ENCODE peak calls at places on chromosomes 2 and 18, in four cellular contexts. One of them, this sample, is unnamed.

GRCh38 chr2:222174450-222174849 is 124.3 kb downstream of the PAX3 start:
- DNase-seq in left lung: no peak
- DNase-seq in fibroblast of lung: no peak
- DNase-seq in fibroblast of villous mesenchyme: no peak
- DNase-seq in this sample: no peak

GRCh38 chr2:190105554-190105953 is 43.0 kb upstream of the MSTN start:
- DNase-seq in left lung: no peak
- DNase-seq in fibroblast of lung: no peak
- DNase-seq in fibroblast of villous mesenchyme: no peak
- DNase-seq in this sample: no peak

GRCh38 chr2:73255907-73256617 is 22.0 kb downstream of the CCT7 start:
- DNase-seq in left lung: no peak
- DNase-seq in fibroblast of lung: no peak
- DNase-seq in fibroblast of villous mesenchyme: no peak
- DNase-seq in this sample: no peak

GRCh38 chr2:73970850-73971471 is 13.7 kb upstream of the TET3 start:
- DNase-seq in left lung: peak; percentile 89
- DNase-seq in fibroblast of lung: peak; percentile 36
- DNase-seq in fibroblast of villous mesenchyme: peak; percentile 59
- DNase-seq in this sample: peak; percentile 46

GRCh38 chr2:219512524-219513216 is 1.6 kb upstream of the ASIC4 start:
- DNase-seq in left lung: peak; percentile 62
- DNase-seq in fibroblast of lung: no peak
- DNase-seq in fibroblast of villous mesenchyme: no peak
- DNase-seq in this sample: no peak

GRCh38 chr2:98016908-98017700 is 21.4 kb upstream of the TMEM131 start:
- DNase-seq in left lung: no peak
- DNase-seq in fibroblast of lung: no peak
- DNase-seq in fibroblast of villous mesenchyme: no peak
- DNase-seq in this sample: no peak

GRCh38 chr2:48838029-48838428 is 82.5 kb upstream of the LHCGR start:
- DNase-seq in left lung: no peak
- DNase-seq in fibroblast of lung: no peak
- DNase-seq in fibroblast of villous mesenchyme: no peak
- DNase-seq in this sample: no peak

GRCh38 chr2:108320326-108320932 is 31.7 kb downstream of the SULT1C2 start:
- DNase-seq in left lung: no peak
- DNase-seq in fibroblast of lung: no peak
- DNase-seq in fibroblast of villous mesenchyme: no peak
- DNase-seq in this sample: no peak

GRCh38 chr18:26134110-26134509 is 441 bp downstream of the PSMA8 start:
- DNase-seq in left lung: no peak
- DNase-seq in fibroblast of lung: no peak
- DNase-seq in fibroblast of villous mesenchyme: no peak
- DNase-seq in this sample: no peak

GRCh38 chr2:190380962-190381412 is 27.2 kb upstream of the MFSD6 start:
- DNase-seq in left lung: no peak
- DNase-seq in fibroblast of lung: peak; percentile 15
- DNase-seq in fibroblast of villous mesenchyme: no peak
- DNase-seq in this sample: no peak

GRCh38 chr2:225486226-225486625 is 86.7 kb downstream of the NYAP2 start:
- DNase-seq in left lung: no peak
- DNase-seq in fibroblast of lung: no peak
- DNase-seq in fibroblast of villous mesenchyme: no peak
- DNase-seq in this sample: no peak

GRCh38 chr2:169221745-169222369 is 140.5 kb downstream of the LRP2 start:
- DNase-seq in left lung: no peak
- DNase-seq in fibroblast of lung: peak; percentile 5
- DNase-seq in fibroblast of villous mesenchyme: no peak
- DNase-seq in this sample: no peak

GRCh38 chr18:46656326-46657114 is 500 bp downstream of the LOXHD1 start:
- DNase-seq in left lung: no peak
- DNase-seq in fibroblast of lung: no peak
- DNase-seq in fibroblast of villous mesenchyme: no peak
- DNase-seq in this sample: no peak

GRCh38 chr2:132651115-132652099 is 18.6 kb downstream of the LYPD1 start:
- DNase-seq in left lung: no peak
- DNase-seq in fibroblast of lung: peak; percentile 72
- DNase-seq in fibroblast of villous mesenchyme: no peak
- DNase-seq in this sample: peak; percentile 66

GRCh38 chr2:159052157-159052561 is 83.7 kb downstream of the TANC1 start:
- DNase-seq in left lung: no peak
- DNase-seq in fibroblast of lung: peak; percentile 70
- DNase-seq in fibroblast of villous mesenchyme: peak; percentile 87
- DNase-seq in this sample: peak; percentile 52

GRCh38 chr2:220701115-220701514 is 871.0 kb downstream of the EPHA4 start:
- DNase-seq in left lung: no peak
- DNase-seq in fibroblast of lung: no peak
- DNase-seq in fibroblast of villous mesenchyme: no peak
- DNase-seq in this sample: no peak

GRCh38 chr2:25400576-25401241 is 59.0 kb upstream of the DNMT3A start:
- DNase-seq in left lung: no peak
- DNase-seq in fibroblast of lung: no peak
- DNase-seq in fibroblast of villous mesenchyme: no peak
- DNase-seq in this sample: no peak

GRCh38 chr2:187826023-187826422 is 271.8 kb upstream of the TFPI start:
- DNase-seq in left lung: no peak
- DNase-seq in fibroblast of lung: peak; percentile 5
- DNase-seq in fibroblast of villous mesenchyme: no peak
- DNase-seq in this sample: peak; percentile 4

GRCh38 chr18:8400825-8401224 is 208.4 kb upstream of the RAB12 start:
- DNase-seq in left lung: no peak
- DNase-seq in fibroblast of lung: no peak
- DNase-seq in fibroblast of villous mesenchyme: no peak
- DNase-seq in this sample: no peak

GRCh38 chr18:44936485-44936884 is 255.8 kb downstream of the SETBP1 start:
- DNase-seq in left lung: no peak
- DNase-seq in fibroblast of lung: no peak
- DNase-seq in fibroblast of villous mesenchyme: no peak
- DNase-seq in this sample: no peak

GRCh38 chr18:44941519-44941918 is 260.8 kb downstream of the SETBP1 start:
- DNase-seq in left lung: no peak
- DNase-seq in fibroblast of lung: no peak
- DNase-seq in fibroblast of villous mesenchyme: no peak
- DNase-seq in this sample: no peak

GRCh38 chr18:44939037-44939665 is 258.5 kb downstream of the SETBP1 start:
- DNase-seq in left lung: no peak
- DNase-seq in fibroblast of lung: no peak
- DNase-seq in fibroblast of villous mesenchyme: no peak
- DNase-seq in this sample: no peak

GRCh38 chr18:44937985-44938384 is 257.3 kb downstream of the SETBP1 start:
- DNase-seq in left lung: no peak
- DNase-seq in fibroblast of lung: no peak
- DNase-seq in fibroblast of villous mesenchyme: no peak
- DNase-seq in this sample: no peak

GRCh38 chr18:44938396-44939036 is 257.8 kb downstream of the SETBP1 start:
- DNase-seq in left lung: no peak
- DNase-seq in fibroblast of lung: no peak
- DNase-seq in fibroblast of villous mesenchyme: no peak
- DNase-seq in this sample: no peak
- H3K4me3 ChIP-seq in left lung: no peak overlapping the region
- H3K4me3 ChIP-seq in fibroblast of lung: no peak overlapping the region
- H3K4me3 ChIP-seq in fibroblast of villous mesenchyme: no peak overlapping the region
- H3K4me3 ChIP-seq in this sample: no peak overlapping the region

GRCh38 chr2:106108351-106108750 is 85.8 kb downstream of the UXS1 start:
- DNase-seq in left lung: no peak
- DNase-seq in fibroblast of lung: peak; percentile 54
- DNase-seq in fibroblast of villous mesenchyme: peak; percentile 30
- DNase-seq in this sample: peak; percentile 45
- TF ChIP-seq CTCF in left lung: peak; percentile 8
- TF ChIP-seq CTCF in fibroblast of lung: peak; percentile 53
- TF ChIP-seq CTCF in fibroblast of villous mesenchyme: peak; percentile 45
- TF ChIP-seq CTCF in this sample: peak; percentile 58

DNA sequence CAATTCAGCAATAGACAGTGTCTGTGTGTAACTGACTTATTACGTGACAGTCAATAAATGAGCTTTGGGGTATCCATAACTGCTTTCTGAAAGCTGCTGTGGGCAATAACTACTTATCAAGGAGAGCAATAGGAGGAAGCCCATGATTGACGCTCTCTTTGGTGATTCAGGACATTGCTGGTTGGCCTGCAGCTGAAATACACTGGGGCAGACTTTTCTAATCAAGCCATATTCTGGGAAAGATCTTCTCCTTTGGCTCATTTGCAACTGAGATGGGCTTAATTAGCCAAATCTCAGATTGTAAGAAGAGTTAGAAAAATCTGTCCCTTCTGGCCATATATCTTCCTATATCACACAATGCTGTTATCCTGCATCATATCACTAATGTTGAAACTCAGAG is 24.0 kb upstream of the CCBE1 start:
- DNase-seq in left lung: no peak
- DNase-seq in fibroblast of lung: no peak
- DNase-seq in fibroblast of villous mesenchyme: no peak
- DNase-seq in this sample: no peak
- H3K4me3 ChIP-seq in left lung: no peak overlapping the region
- H3K4me3 ChIP-seq in fibroblast of lung: no peak overlapping the region
- H3K4me3 ChIP-seq in fibroblast of villous mesenchyme: no peak overlapping the region
- H3K4me3 ChIP-seq in this sample: no peak overlapping the region

GRCh38 chr2:36672199-36672598 is 24.3 kb upstream of the VIT start:
- DNase-seq in left lung: no peak
- DNase-seq in fibroblast of lung: peak; percentile 64
- DNase-seq in fibroblast of villous mesenchyme: peak; percentile 50
- DNase-seq in this sample: peak; percentile 68
- TF ChIP-seq CTCF in left lung: no peak
- TF ChIP-seq CTCF in fibroblast of lung: peak; percentile 63
- TF ChIP-seq CTCF in fibroblast of villous mesenchyme: peak; percentile 56
- TF ChIP-seq CTCF in this sample: peak; percentile 83